ENCODE peak calls at places on chromosomes 6 and 20, in four cellular contexts. O, P, E and G are unnamed samples.

GRCh38 chr6:31383149-31383548 is 20.2 kb upstream of the MICA start:
- DNase-seq in O (peak; percentile 72), P (no peak), E (no peak), G (no peak)

GRCh38 chr6:166942393-166943168 is 13.8 kb downstream of the RNASET2 start:
- DNase-seq in O (no peak), P (no peak), E (no peak), G (no peak)

GRCh38 chr6:121515615-121516265 is 80.3 kb downstream of the GJA1 start:
- DNase-seq in O (no peak), P (no peak), E (no peak), G (no peak)

GRCh38 chr6:31882344-31882743 is 3.5 kb upstream of the SLC44A4 start:
- DNase-seq in O (no peak), P (no peak), E (no peak), G (no peak)

GRCh38 chr6:56693988-56694387 is 51.3 kb upstream of the DST start:
- DNase-seq in O (no peak), P (no peak), E (no peak), G (no peak)

GRCh38 chr6:110646951-110647910 is 168.0 kb downstream of the CDK19 start:
- DNase-seq in O (no peak), P (no peak), E (no peak), G (no peak)

GRCh38 chr6:17015144-17015543 is 86.7 kb upstream of the STMND1 start:
- DNase-seq in O (no peak), P (no peak), E (no peak), G (no peak)

GRCh38 chr6:46276571-46277142 is 105.9 kb upstream of the ENPP5 start:
- DNase-seq in O (no peak), P (no peak), E (no peak), G (no peak)

GRCh38 chr20:56208121-56208520 is 40.4 kb upstream of the MC3R start:
- DNase-seq in O (no peak), P (no peak), E (no peak), G (no peak)

GRCh38 chr20:17848649-17849048 is 119.9 kb downstream of the SNX5 start:
- DNase-seq in O (no peak), P (no peak), E (no peak), G (no peak)

GRCh38 chr6:105484238-105485161 is 81.6 kb upstream of the PREP start:
- DNase-seq in O (peak; percentile 71), P (no peak), E (no peak), G (no peak)

GRCh38 chr6:99130897-99131873 is 183.4 kb upstream of the FBXL4 start:
- DNase-seq in O (no peak), P (no peak), E (no peak), G (no peak)

GRCh38 chr6:31004285-31004684 is 6.0 kb upstream of the MUC22 start:
- DNase-seq in O (no peak), P (peak; percentile 89), E (no peak), G (no peak)

GRCh38 chr6:150179030-150179429 is 36.2 kb downstream of the PPP1R14C start:
- DNase-seq in O (no peak), P (no peak), E (no peak), G (no peak)

GRCh38 chr6:16236648-16237199 is 1.7 kb upstream of the GMPR start:
- DNase-seq in O (peak; percentile 28), P (no peak), E (no peak), G (no peak)

GRCh38 chr6:45619994-45620471 is 242.3 kb upstream of the SUPT3H start:
- DNase-seq in O (no peak), P (no peak), E (no peak), G (no peak)

GRCh38 chr6:3455490-3456394 is 1.1 kb downstream of the SLC22A23 start:
- DNase-seq in O (no peak), P (no peak), E (peak; percentile 21), G (peak; percentile 30)

GRCh38 chr6:140344149-140344913 is 969.9 kb upstream of the CITED2 start:
- DNase-seq in O (peak; percentile 27), P (no peak), E (no peak), G (no peak)

GRCh38 chr20:19775353-19776201 is 17.5 kb downstream of the RIN2 start:
- DNase-seq in O (no peak), P (no peak), E (no peak), G (no peak)

GRCh38 chr6:78400076-78400475 is 467.3 kb upstream of the IRAK1BP1 start:
- DNase-seq in O (no peak), P (no peak), E (no peak), G (no peak)

GRCh38 chr6:150086026-150086425 is 17.1 kb upstream of the ULBP3 start:
- DNase-seq in O (no peak), P (no peak), E (no peak), G (no peak)

GRCh38 chr20:23988561-23988960 is at the start of gene GGTLC1:
- DNase-seq in O (no peak), P (no peak), E (no peak), G (no peak)

GRCh38 chr20:53510266-53510665 is 83.4 kb downstream of the ZNF217 start:
- DNase-seq in O (no peak), P (no peak), E (no peak), G (no peak)

GRCh38 chr6:25041676-25042598 is 106.2 kb upstream of the RIPOR2 start:
- DNase-seq in O (no peak), P (no peak), E (no peak), G (no peak)

GRCh38 chr6:28988536-28989415 is 16.3 kb downstream of the ZNF311 start:
- DNase-seq in O (no peak), P (no peak), E (peak; percentile 31), G (peak; percentile 58)

GRCh38 chr6:155440758-155441157 is 14.9 kb downstream of the NOX3 start:
- DNase-seq in O (no peak), P (no peak), E (no peak), G (no peak)

GRCh38 chr6:158031445-158032353 is 50.0 kb downstream of the SYNJ2 start:
- DNase-seq in O (no peak), P (no peak), E (peak; percentile 55), G (no peak)

GRCh38 chr6:161168281-161168891 is 105.5 kb downstream of the AGPAT4 start:
- DNase-seq in O (peak; percentile 99), P (peak; percentile 96), E (no peak), G (no peak)

GRCh38 chr6:138776659-138777058 is 3.1 kb downstream of the CCDC28A start:
- DNase-seq in O (no peak), P (no peak), E (no peak), G (no peak)

GRCh38 chr6:111663692-111664564 is 58.2 kb upstream of the TRAF3IP2 start:
- DNase-seq in O (no peak), P (no peak), E (peak; percentile 75), G (no peak)

GRCh38 chr6:41331401-41332150 is 3.8 kb upstream of the NCR2 start:
- DNase-seq in O (no peak), P (no peak), E (no peak), G (no peak)

GRCh38 chr6:15888798-15889772 is 226.3 kb upstream of the DTNBP1 start:
- DNase-seq in O (no peak), P (no peak), E (no peak), G (no peak)

GRCh38 chr6:75563032-75563431 is 38.6 kb upstream of the SENP6 start:
- DNase-seq in O (peak; percentile 25), P (peak; percentile 7), E (no peak), G (no peak)

GRCh38 chr20:48019496-48019895 is 234.2 kb upstream of the SULF2 start:
- DNase-seq in O (no peak), P (no peak), E (no peak), G (no peak)

GRCh38 chr20:48026981-48027592 is 241.8 kb upstream of the SULF2 start:
- DNase-seq in O (no peak), P (no peak), E (no peak), G (no peak)

GRCh38 chr20:48019940-48020339 is 234.7 kb upstream of the SULF2 start:
- DNase-seq in O (no peak), P (no peak), E (no peak), G (no peak)

GRCh38 chr20:48025661-48026060 is 240.4 kb upstream of the SULF2 start:
- DNase-seq in O (peak; percentile 62), P (no peak), E (no peak), G (no peak)

GRCh38 chr20:48025061-48025515 is 239.8 kb upstream of the SULF2 start:
- DNase-seq in O (peak; percentile 84), P (no peak), E (peak; percentile 78), G (no peak)
- TF ChIP-seq CTCF in O (no peak), P (no peak), E (no peak), G (no peak)

GRCh38 chr6:125191916-125192609 is 38.5 kb downstream of the TPD52L1 start:
- DNase-seq in O (peak; percentile 90), P (peak; percentile 74), E (peak; percentile 27), G (no peak)

GRCh38 chr6:125190667-125191066 is 37.1 kb downstream of the TPD52L1 start:
- DNase-seq in O (no peak), P (no peak), E (no peak), G (no peak)

GRCh38 chr6:125193208-125193607 is 39.6 kb downstream of the TPD52L1 start:
- DNase-seq in O (peak; percentile 65), P (no peak), E (no peak), G (no peak)

GRCh38 chr6:125194980-125195379 is 41.4 kb downstream of the TPD52L1 start:
- DNase-seq in O (no peak), P (no peak), E (no peak), G (no peak)

GRCh38 chr6:125192610-125192930 is 39.0 kb downstream of the TPD52L1 start:
- DNase-seq in O (no peak), P (no peak), E (no peak), G (no peak)
- TF ChIP-seq CTCF in O (no peak), P (no peak), E (no peak), G (peak; percentile 2)

DNA sequence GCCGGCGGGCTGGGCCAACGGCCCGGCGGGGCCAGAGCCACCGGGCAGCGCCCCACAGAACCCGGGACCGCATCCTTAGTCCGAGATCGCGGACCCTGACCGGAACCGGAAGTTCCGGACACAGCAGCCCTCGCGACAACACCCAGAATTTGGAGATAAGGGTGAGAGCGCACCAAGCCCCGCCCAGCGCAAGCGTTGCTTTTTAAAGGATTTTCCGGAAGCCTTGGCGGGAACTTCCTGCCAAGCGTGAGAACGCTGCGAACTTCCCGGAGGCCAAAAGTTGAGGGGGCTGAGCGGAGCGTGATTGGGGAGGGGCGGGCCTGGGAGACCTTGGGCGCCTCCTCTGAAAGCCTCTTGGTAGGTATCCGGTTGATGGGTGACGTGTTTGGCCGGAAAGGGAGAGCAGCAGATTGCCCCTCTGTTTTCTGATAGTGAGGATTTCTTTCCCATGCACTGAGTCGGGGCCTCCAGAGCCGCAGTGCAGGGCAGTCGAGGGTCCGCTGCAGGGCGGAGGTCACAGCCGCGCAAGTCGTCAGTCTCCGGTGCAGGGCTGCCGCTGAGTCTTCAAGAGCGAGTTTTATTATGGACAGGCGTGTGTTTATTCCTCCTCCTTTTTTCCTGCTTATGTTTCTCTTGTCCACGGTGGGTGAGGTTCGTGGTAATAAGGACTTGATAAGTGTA is at the start of gene MTRF1L:
- DNase-seq in O (peak; percentile 97), P (peak; percentile 66), E (peak; percentile 93), G (peak; percentile 82)
- TF ChIP-seq CTCF in O (no peak), P (no peak), E (no peak), G (no peak)

GRCh38 chr20:33732166-33732970 is 572 bp downstream of the ZNF341 start:
- DNase-seq in O (peak; percentile 65), P (no peak), E (no peak), G (no peak)
- TF ChIP-seq CTCF in O (no peak), P (no peak), E (no peak), G (peak; percentile 19)